ENCODE peak calls at places on chromosomes 4 and X, in nine cellular contexts. One of them, this sample, is unnamed.

GRCh38 chr4:136032391-136032790 is 1499.9 kb downstream of the PCDH18 start:
- DNase-seq in IMR-90: no peak
- DNase-seq in lung: no peak
- DNase-seq in AG04450: no peak
- DNase-seq in heart left ventricle: no peak
- DNase-seq in right lobe of liver: no peak
- DNase-seq in psoas muscle: no peak
- DNase-seq in MM.1S: no peak
- DNase-seq in endodermal cell: no peak
- DNase-seq in this sample: no peak

GRCh38 chr4:120616041-120616440 is 306.5 kb downstream of the PRDM5 start:
- DNase-seq in IMR-90: no peak
- DNase-seq in lung: no peak
- DNase-seq in AG04450: no peak
- DNase-seq in heart left ventricle: no peak
- DNase-seq in right lobe of liver: no peak
- DNase-seq in psoas muscle: no peak
- DNase-seq in MM.1S: no peak
- DNase-seq in endodermal cell: no peak
- DNase-seq in this sample: no peak

GRCh38 chr4:11424000-11424399 is 4.7 kb downstream of the HS3ST1 start:
- DNase-seq in IMR-90: peak
- DNase-seq in lung: no peak
- DNase-seq in AG04450: no peak
- DNase-seq in heart left ventricle: peak
- DNase-seq in right lobe of liver: no peak
- DNase-seq in psoas muscle: no peak
- DNase-seq in MM.1S: peak
- DNase-seq in endodermal cell: peak
- DNase-seq in this sample: peak

GRCh38 chr4:98838977-98839618 is 89.8 kb downstream of the EIF4E start:
- DNase-seq in IMR-90: peak
- DNase-seq in lung: no peak
- DNase-seq in AG04450: no peak
- DNase-seq in heart left ventricle: peak
- DNase-seq in right lobe of liver: no peak
- DNase-seq in psoas muscle: no peak
- DNase-seq in MM.1S: no peak
- DNase-seq in endodermal cell: no peak
- DNase-seq in this sample: no peak

GRCh38 chr4:126939401-126939800 is 693.4 kb upstream of the INTU start:
- DNase-seq in IMR-90: peak
- DNase-seq in lung: no peak
- DNase-seq in AG04450: peak
- DNase-seq in heart left ventricle: no peak
- DNase-seq in right lobe of liver: no peak
- DNase-seq in psoas muscle: no peak
- DNase-seq in MM.1S: no peak
- DNase-seq in endodermal cell: no peak
- DNase-seq in this sample: no peak

GRCh38 chrX:79573760-79574159 is 206.6 kb upstream of the ITM2A start:
- DNase-seq in IMR-90: no peak
- DNase-seq in lung: no peak
- DNase-seq in AG04450: no peak
- DNase-seq in heart left ventricle: no peak
- DNase-seq in right lobe of liver: no peak
- DNase-seq in psoas muscle: no peak
- DNase-seq in MM.1S: no peak
- DNase-seq in endodermal cell: no peak
- DNase-seq in this sample: no peak

GRCh38 chr4:118826723-118827444 is 9.0 kb downstream of the SEC24D start:
- DNase-seq in IMR-90: no peak
- DNase-seq in lung: no peak
- DNase-seq in AG04450: no peak
- DNase-seq in heart left ventricle: no peak
- DNase-seq in right lobe of liver: peak
- DNase-seq in psoas muscle: no peak
- DNase-seq in MM.1S: no peak
- DNase-seq in endodermal cell: no peak
- DNase-seq in this sample: no peak

GRCh38 chr4:40594261-40595178 is 35.1 kb downstream of the RBM47 start:
- DNase-seq in IMR-90: peak
- DNase-seq in lung: no peak
- DNase-seq in AG04450: no peak
- DNase-seq in heart left ventricle: no peak
- DNase-seq in right lobe of liver: no peak
- DNase-seq in psoas muscle: no peak
- DNase-seq in MM.1S: no peak
- DNase-seq in endodermal cell: no peak
- DNase-seq in this sample: peak

GRCh38 chr4:70844180-70844579 is 4.5 kb upstream of the GRSF1 start:
- DNase-seq in IMR-90: no peak
- DNase-seq in lung: no peak
- DNase-seq in AG04450: no peak
- DNase-seq in heart left ventricle: peak
- DNase-seq in right lobe of liver: no peak
- DNase-seq in psoas muscle: no peak
- DNase-seq in MM.1S: no peak
- DNase-seq in endodermal cell: no peak
- DNase-seq in this sample: no peak

GRCh38 chrX:68428431-68428830 is 4.9 kb downstream of the OPHN1 start:
- DNase-seq in IMR-90: peak
- DNase-seq in lung: no peak
- DNase-seq in AG04450: no peak
- DNase-seq in heart left ventricle: no peak
- DNase-seq in right lobe of liver: no peak
- DNase-seq in psoas muscle: no peak
- DNase-seq in MM.1S: no peak
- DNase-seq in endodermal cell: no peak
- DNase-seq in this sample: no peak

GRCh38 chrX:150377010-150377409 is 13.9 kb downstream of the MAMLD1 start:
- DNase-seq in IMR-90: no peak
- DNase-seq in lung: no peak
- DNase-seq in AG04450: no peak
- DNase-seq in heart left ventricle: no peak
- DNase-seq in right lobe of liver: no peak
- DNase-seq in psoas muscle: no peak
- DNase-seq in MM.1S: no peak
- DNase-seq in endodermal cell: no peak
- DNase-seq in this sample: no peak

GRCh38 chrX:76026751-76027150 is 146.1 kb upstream of the PBDC1 start:
- DNase-seq in IMR-90: no peak
- DNase-seq in lung: no peak
- DNase-seq in AG04450: no peak
- DNase-seq in heart left ventricle: no peak
- DNase-seq in right lobe of liver: no peak
- DNase-seq in psoas muscle: no peak
- DNase-seq in MM.1S: no peak
- DNase-seq in endodermal cell: no peak
- DNase-seq in this sample: no peak

GRCh38 chr4:120156115-120156718 is 89.6 kb upstream of the MAD2L1 start:
- DNase-seq in IMR-90: peak
- DNase-seq in lung: no peak
- DNase-seq in AG04450: peak
- DNase-seq in heart left ventricle: no peak
- DNase-seq in right lobe of liver: no peak
- DNase-seq in psoas muscle: no peak
- DNase-seq in MM.1S: peak
- DNase-seq in endodermal cell: no peak
- DNase-seq in this sample: peak

GRCh38 chr4:40121515-40121914 is 64.9 kb downstream of the N4BP2 start:
- DNase-seq in IMR-90: peak
- DNase-seq in lung: no peak
- DNase-seq in AG04450: peak
- DNase-seq in heart left ventricle: no peak
- DNase-seq in right lobe of liver: no peak
- DNase-seq in psoas muscle: no peak
- DNase-seq in MM.1S: no peak
- DNase-seq in endodermal cell: no peak
- DNase-seq in this sample: no peak

GRCh38 chrX:24858004-24858746 is 157.6 kb downstream of the ARX start:
- DNase-seq in IMR-90: peak
- DNase-seq in lung: no peak
- DNase-seq in AG04450: no peak
- DNase-seq in heart left ventricle: no peak
- DNase-seq in right lobe of liver: no peak
- DNase-seq in psoas muscle: no peak
- DNase-seq in MM.1S: no peak
- DNase-seq in endodermal cell: no peak
- DNase-seq in this sample: no peak

GRCh38 chr4:31692407-31692940 is 972.3 kb downstream of the PCDH7 start:
- DNase-seq in IMR-90: no peak
- DNase-seq in lung: no peak
- DNase-seq in AG04450: no peak
- DNase-seq in heart left ventricle: no peak
- DNase-seq in right lobe of liver: no peak
- DNase-seq in psoas muscle: no peak
- DNase-seq in MM.1S: peak
- DNase-seq in endodermal cell: no peak
- DNase-seq in this sample: no peak
- TF ChIP-seq CTCF in IMR-90: peak
- TF ChIP-seq CTCF in lung: no peak
- TF ChIP-seq CTCF in AG04450: peak
- TF ChIP-seq CTCF in heart left ventricle: no peak
- TF ChIP-seq CTCF in right lobe of liver: no peak
- TF ChIP-seq CTCF in psoas muscle: no peak
- TF ChIP-seq CTCF in MM.1S: peak
- TF ChIP-seq CTCF in endodermal cell: peak
- TF ChIP-seq CTCF in this sample: no peak

DNA sequence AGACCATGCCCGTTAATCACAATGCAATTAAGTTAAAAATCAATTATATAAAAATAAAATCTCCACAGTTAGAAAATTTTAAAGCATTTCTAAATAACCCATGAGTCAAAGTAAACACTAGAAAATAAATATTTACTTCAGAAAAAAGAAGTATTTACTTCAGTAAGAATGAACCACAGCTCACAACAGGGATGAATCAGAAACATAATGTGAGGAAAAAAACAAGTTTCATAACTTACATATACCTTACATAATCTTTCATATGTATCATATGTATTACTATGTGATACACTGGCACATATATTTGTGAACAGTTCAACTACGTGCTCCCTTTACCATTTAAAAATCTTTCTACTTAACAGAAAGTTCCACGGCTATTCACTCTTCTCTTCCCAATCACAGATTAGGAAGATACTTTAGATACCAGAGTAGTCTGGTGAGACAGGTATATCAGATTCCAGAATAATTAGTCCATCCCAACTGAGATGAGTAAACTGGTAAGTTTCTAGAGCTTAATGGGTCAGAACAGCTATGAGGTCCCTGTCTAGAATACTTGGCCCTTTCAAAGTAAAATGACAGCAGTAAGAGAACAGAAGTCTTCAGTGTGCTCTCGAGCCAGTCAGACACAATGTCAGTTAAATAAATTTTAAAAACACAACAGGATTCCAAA is 70.3 kb downstream of the SH3RF1 start:
- DNase-seq in IMR-90: no peak
- DNase-seq in lung: no peak
- DNase-seq in AG04450: no peak
- DNase-seq in heart left ventricle: no peak
- DNase-seq in right lobe of liver: no peak
- DNase-seq in psoas muscle: no peak
- DNase-seq in MM.1S: no peak
- DNase-seq in endodermal cell: no peak
- DNase-seq in this sample: no peak
- H3K27ac ChIP-seq in IMR-90: no peak
- H3K27ac ChIP-seq in lung: no peak
- H3K27ac ChIP-seq in AG04450: no peak
- H3K27ac ChIP-seq in heart left ventricle: peak
- H3K27ac ChIP-seq in right lobe of liver: peak
- H3K27ac ChIP-seq in psoas muscle: no peak
- H3K27ac ChIP-seq in MM.1S: no peak
- H3K27ac ChIP-seq in endodermal cell: no peak
- H3K27ac ChIP-seq in this sample: peak

GRCh38 chr4:913280-913618 is 18.9 kb downstream of the GAK start:
- DNase-seq in IMR-90: no peak
- DNase-seq in lung: no peak
- DNase-seq in AG04450: no peak
- DNase-seq in heart left ventricle: no peak
- DNase-seq in right lobe of liver: peak
- DNase-seq in psoas muscle: no peak
- DNase-seq in MM.1S: no peak
- DNase-seq in endodermal cell: no peak
- DNase-seq in this sample: no peak

GRCh38 chr4:915595-915994 is 16.5 kb downstream of the GAK start:
- DNase-seq in IMR-90: peak
- DNase-seq in lung: no peak
- DNase-seq in AG04450: no peak
- DNase-seq in heart left ventricle: no peak
- DNase-seq in right lobe of liver: peak
- DNase-seq in psoas muscle: no peak
- DNase-seq in MM.1S: no peak
- DNase-seq in endodermal cell: peak
- DNase-seq in this sample: peak

GRCh38 chr4:914531-914930 is 17.6 kb downstream of the GAK start:
- DNase-seq in IMR-90: no peak
- DNase-seq in lung: no peak
- DNase-seq in AG04450: no peak
- DNase-seq in heart left ventricle: no peak
- DNase-seq in right lobe of liver: peak
- DNase-seq in psoas muscle: no peak
- DNase-seq in MM.1S: no peak
- DNase-seq in endodermal cell: no peak
- DNase-seq in this sample: no peak

GRCh38 chr4:912548-913279 is 19.4 kb downstream of the GAK start:
- DNase-seq in IMR-90: no peak
- DNase-seq in lung: no peak
- DNase-seq in AG04450: no peak
- DNase-seq in heart left ventricle: no peak
- DNase-seq in right lobe of liver: peak
- DNase-seq in psoas muscle: peak
- DNase-seq in MM.1S: no peak
- DNase-seq in endodermal cell: no peak
- DNase-seq in this sample: peak

DNA sequence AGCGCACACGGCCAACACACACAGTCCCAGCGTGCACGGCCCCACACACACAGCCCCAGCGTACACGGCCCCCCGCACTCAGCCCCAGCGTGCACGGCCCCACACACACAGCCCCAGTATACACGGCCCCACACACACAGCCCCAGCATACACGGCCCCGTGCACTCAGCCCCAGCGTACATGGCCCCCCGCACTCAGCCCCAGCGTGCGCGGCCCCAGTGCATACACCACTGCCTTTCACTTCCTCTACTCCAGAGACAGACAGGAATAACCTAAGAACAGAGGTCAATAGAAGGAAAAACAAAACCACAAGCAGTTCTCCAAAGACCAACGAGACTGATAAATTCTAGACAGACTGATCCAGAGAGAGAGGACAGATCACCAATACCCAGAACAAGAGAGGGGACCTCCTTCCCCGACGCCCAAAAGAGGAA is 17.1 kb downstream of the GAK start:
- DNase-seq in IMR-90: no peak
- DNase-seq in lung: no peak
- DNase-seq in AG04450: no peak
- DNase-seq in heart left ventricle: no peak
- DNase-seq in right lobe of liver: peak
- DNase-seq in psoas muscle: no peak
- DNase-seq in MM.1S: no peak
- DNase-seq in endodermal cell: no peak
- DNase-seq in this sample: no peak
- H3K4me3 ChIP-seq in IMR-90: no peak
- H3K4me3 ChIP-seq in lung: peak
- H3K4me3 ChIP-seq in AG04450: no peak
- H3K4me3 ChIP-seq in heart left ventricle: no peak
- H3K4me3 ChIP-seq in right lobe of liver: no peak
- H3K4me3 ChIP-seq in psoas muscle: no peak
- H3K4me3 ChIP-seq in MM.1S: no peak
- H3K4me3 ChIP-seq in endodermal cell: no peak
- H3K4me3 ChIP-seq in this sample: no peak

GRCh38 chr4:7067523-7068278 is at the start of gene GRPEL1:
- DNase-seq in IMR-90: peak
- DNase-seq in lung: peak
- DNase-seq in AG04450: peak
- DNase-seq in heart left ventricle: peak
- DNase-seq in right lobe of liver: peak
- DNase-seq in psoas muscle: peak
- DNase-seq in MM.1S: peak
- DNase-seq in endodermal cell: peak
- DNase-seq in this sample: peak
- TF ChIP-seq CTCF in IMR-90: no peak
- TF ChIP-seq CTCF in lung: no peak
- TF ChIP-seq CTCF in AG04450: no peak
- TF ChIP-seq CTCF in heart left ventricle: no peak
- TF ChIP-seq CTCF in right lobe of liver: no peak
- TF ChIP-seq CTCF in psoas muscle: no peak
- TF ChIP-seq CTCF in MM.1S: no peak
- TF ChIP-seq CTCF in endodermal cell: no peak
- TF ChIP-seq CTCF in this sample: no peak